ENCODE peak calls at places on chromosomes 2 and 18, in four cellular contexts. O is spleen, G is heart left ventricle, R is K562. H is an unnamed sample.

GRCh38 chr2:236113425-236113824 is 54.8 kb downstream of the GBX2 start:
- DNase-seq in G (no peak), O (peak), R (no peak), H (no peak)

GRCh38 chr2:9473985-9474360 is 378 bp upstream of the IAH1 start:
- DNase-seq in G (peak), R (no peak), O (peak), H (peak)

GRCh38 chr2:223735659-223736244 is 101.6 kb downstream of the AP1S3 start:
- DNase-seq in O (no peak), G (no peak), R (no peak), H (no peak)

GRCh38 chr2:45300026-45300750 is 290.9 kb upstream of the SIX2 start:
- DNase-seq in O (no peak), G (no peak), R (no peak), H (peak)

GRCh38 chr2:37417321-37417720 is 72.9 kb downstream of the QPCT start:
- DNase-seq in R (no peak), O (no peak), G (no peak), H (no peak)

GRCh38 chr2:20326163-20326780 is 24.4 kb downstream of the PUM2 start:
- DNase-seq in R (peak), G (no peak), O (no peak), H (peak)

GRCh38 chr2:128270306-128271185 is 48.1 kb downstream of the HS6ST1 start:
- DNase-seq in R (no peak), O (peak), G (peak), H (no peak)

GRCh38 chr18:54812885-54813284 is 15.4 kb upstream of the RAB27B start:
- DNase-seq in O (no peak), R (no peak), G (no peak), H (no peak)

GRCh38 chr2:110867078-110867477 is 134.7 kb downstream of the ACOXL start:
- DNase-seq in R (no peak), G (no peak), O (no peak), H (no peak)

GRCh38 chr2:38620282-38620977 is 17.7 kb upstream of the HNRNPLL start:
- DNase-seq in G (no peak), R (no peak), O (no peak), H (no peak)

GRCh38 chr2:69159988-69160387 is 147.0 kb downstream of the ANTXR1 start:
- DNase-seq in G (no peak), O (no peak), R (peak), H (no peak)

GRCh38 chr2:234245945-234246344 is 195.4 kb downstream of the SPP2 start:
- DNase-seq in G (no peak), R (no peak), O (no peak), H (no peak)

GRCh38 chr2:127674241-127675209 is 805 bp downstream of the LIMS2 start:
- DNase-seq in O (peak), G (peak), R (no peak), H (no peak)

GRCh38 chr2:72993147-72993546 is 75.8 kb downstream of the EMX1 start:
- DNase-seq in G (peak), R (peak), O (peak), H (peak)

GRCh38 chr18:62982600-62983251 is 267.4 kb downstream of the PHLPP1 start:
- DNase-seq in O (peak), G (peak), R (peak), H (peak)

GRCh38 chr2:3523551-3524041 is 4.3 kb upstream of the ADI1 start:
- DNase-seq in G (no peak), R (no peak), O (no peak), H (no peak)

GRCh38 chr2:171081649-171082111 is 79.0 kb downstream of the TLK1 start:
- DNase-seq in R (no peak), G (no peak), O (no peak), H (no peak)

GRCh38 chr2:180983468-180984388 is 3.3 kb downstream of the UBE2E3 start:
- DNase-seq in O (no peak), G (no peak), R (peak), H (peak)

GRCh38 chr2:44320832-44321231 is 40.5 kb downstream of the PREPL start:
- DNase-seq in G (no peak), R (no peak), O (no peak), H (no peak)

GRCh38 chr2:113240915-113241911 is 37.5 kb downstream of the PAX8 start:
- DNase-seq in O (no peak), G (no peak), R (peak), H (peak)

GRCh38 chr18:74616494-74616893 is 18.8 kb downstream of the ZNF407 start:
- DNase-seq in R (no peak), O (no peak), G (no peak), H (no peak)

GRCh38 chr2:190695739-190696138 is 46.9 kb downstream of the NAB1 start:
- DNase-seq in G (no peak), O (no peak), R (no peak), H (no peak)

GRCh38 chr2:181253438-181253837 is 203.7 kb upstream of the ITGA4 start:
- DNase-seq in R (no peak), O (no peak), G (no peak), H (no peak)

GRCh38 chr2:8656811-8657210 is 25.0 kb upstream of the ID2 start:
- DNase-seq in O (no peak), R (no peak), G (no peak), H (no peak)

GRCh38 chr2:156537147-156537546 is 101.0 kb downstream of the GPD2 start:
- DNase-seq in O (no peak), G (no peak), R (no peak), H (no peak)

GRCh38 chr18:61606068-61606660 is 272.9 kb downstream of the CDH20 start:
- DNase-seq in O (no peak), R (no peak), G (peak), H (peak)

GRCh38 chr2:128500136-128500800 is 181.6 kb upstream of the HS6ST1 start:
- DNase-seq in G (no peak), R (no peak), O (peak), H (no peak)

GRCh38 chr2:70475266-70475665 is 78.4 kb downstream of the TGFA start:
- DNase-seq in G (no peak), O (no peak), R (no peak), H (no peak)

GRCh38 chr2:235577404-235578330 is 83.8 kb downstream of the AGAP1 start:
- DNase-seq in R (no peak), G (peak), O (no peak), H (no peak)

GRCh38 chr2:223969856-223970255 is 12.6 kb downstream of the MRPL44 start:
- DNase-seq in G (no peak), O (no peak), R (no peak), H (no peak)

GRCh38 chr18:65725421-65726050 is 25.3 kb upstream of the CDH7 start:
- DNase-seq in O (no peak), R (peak), G (no peak), H (peak)

GRCh38 chr2:176687350-176687749 is 418.1 kb downstream of the MTX2 start:
- DNase-seq in G (no peak), O (no peak), R (no peak), H (no peak)

GRCh38 chr18:8615397-8616025 is 6.3 kb downstream of the RAB12 start:
- DNase-seq in G (no peak), R (peak), O (no peak), H (no peak)

GRCh38 chr2:223613017-223613950 is 11.1 kb upstream of the SCG2 start:
- DNase-seq in G (peak), O (no peak), R (peak), H (peak)

GRCh38 chr2:235793163-235793752 is 299.4 kb downstream of the AGAP1 start:
- DNase-seq in O (peak), G (no peak), R (peak), H (no peak)

GRCh38 chr2:215920244-215921100 is 92.9 kb downstream of the MREG start:
- DNase-seq in G (peak), O (no peak), R (peak), H (peak)
- TF ChIP-seq POLR2A in G (no peak), O (no peak), R (no peak), H (no peak)

DNA sequence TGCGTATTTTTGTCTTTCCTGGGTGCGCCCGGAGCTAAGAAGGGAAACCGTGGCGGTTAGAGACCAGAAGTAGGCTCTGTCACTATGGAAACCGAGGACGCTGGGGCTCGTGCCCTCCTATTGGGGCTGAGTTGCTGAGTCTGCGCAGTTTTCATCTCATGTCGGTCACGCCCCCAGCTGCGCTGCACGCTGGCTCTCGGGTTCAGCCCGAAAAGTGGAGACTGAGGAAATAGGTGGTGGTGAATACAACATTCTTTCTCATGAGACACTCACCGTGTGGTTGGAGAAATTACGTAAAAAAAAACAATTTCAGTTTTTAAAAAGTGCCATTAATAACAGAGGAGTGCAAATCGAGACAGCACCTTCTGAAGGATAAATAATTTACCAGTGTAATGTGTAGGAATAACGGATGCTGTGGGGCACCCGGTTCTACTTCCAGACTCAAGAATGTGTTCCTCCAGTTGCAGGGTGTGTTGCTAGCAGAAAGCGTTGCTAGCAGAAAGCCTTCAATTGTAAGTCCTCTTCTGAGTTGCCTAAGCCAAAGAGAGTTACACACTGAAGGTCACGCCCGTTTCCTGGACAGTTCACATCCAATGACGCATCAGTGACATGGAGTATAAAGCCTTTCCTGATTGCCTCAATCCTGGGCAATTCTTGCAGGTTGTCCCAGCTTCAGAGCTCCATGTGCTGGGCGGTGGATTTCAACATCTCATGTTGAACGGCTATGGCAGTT is 20.4 kb upstream of the CXXC1 start:
- DNase-seq in G (peak), R (peak), O (peak), H (peak)
- H3K27ac ChIP-seq in G (no peak), R (no peak), O (peak), H (no peak)

GRCh38 chr2:64919261-64919660 is 69.9 kb upstream of the SLC1A4 start:
- DNase-seq in G (no peak), R (no peak), O (no peak), H (no peak)

GRCh38 chr2:64922482-64923384 is 66.5 kb upstream of the SLC1A4 start:
- DNase-seq in O (no peak), R (no peak), G (no peak), H (no peak)

GRCh38 chr2:64923385-64923710 is 65.9 kb upstream of the SLC1A4 start:
- DNase-seq in G (no peak), R (no peak), O (no peak), H (no peak)

GRCh38 chr2:64929329-64929728 is 59.9 kb upstream of the SLC1A4 start:
- DNase-seq in O (no peak), G (no peak), R (no peak), H (no peak)

GRCh38 chr2:64924178-64924934 is 64.8 kb upstream of the SLC1A4 start:
- DNase-seq in O (no peak), R (no peak), G (no peak), H (no peak)
- TF ChIP-seq POLR2A in O (no peak), R (no peak), G (no peak), H (no peak)

GRCh38 chr18:56935531-56936040 is 211.3 kb upstream of the BOD1L2 start:
- DNase-seq in O (no peak), R (no peak), G (no peak), H (no peak)
- H3K27ac ChIP-seq in O (no peak), R (no peak), G (no peak), H (no peak)

GRCh38 chr2:158970522-158970855 is 2.0 kb downstream of the TANC1 start:
- DNase-seq in R (no peak), O (no peak), G (no peak), H (no peak)

GRCh38 chr2:158968396-158969161 is at the start of gene TANC1:
- DNase-seq in R (peak), G (peak), O (peak), H (peak)

GRCh38 chr2:158967731-158968395 is 577 bp upstream of the TANC1 start:
- DNase-seq in G (peak), O (no peak), R (no peak), H (peak)

GRCh38 chr2:158969162-158969716 is 799 bp downstream of the TANC1 start:
- DNase-seq in R (no peak), G (no peak), O (no peak), H (no peak)

GRCh38 chr2:158969717-158970521 is 1.5 kb downstream of the TANC1 start:
- DNase-seq in G (peak), O (no peak), R (no peak), H (peak)
- TF ChIP-seq POLR2A in G (no peak), O (no peak), R (no peak), H (no peak)

DNA sequence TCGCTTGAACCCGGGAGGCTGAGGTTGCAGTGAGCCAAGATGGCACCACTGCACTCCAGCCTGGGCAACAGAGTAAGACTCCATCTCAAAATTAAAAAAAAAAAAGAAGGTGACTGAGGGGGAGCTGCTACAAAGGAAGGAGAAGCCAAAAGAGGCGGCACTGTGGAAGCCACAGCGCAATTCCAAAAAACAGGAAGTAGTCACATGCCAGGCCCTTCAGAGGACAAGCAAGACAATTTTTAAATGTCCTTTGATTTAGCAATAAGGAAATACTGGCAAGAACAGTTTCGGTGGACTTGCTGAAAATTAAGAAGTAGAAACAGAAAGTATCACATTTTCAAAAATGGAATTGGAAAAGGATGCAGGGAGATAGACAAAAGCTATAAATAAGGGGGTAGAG is 122.8 kb downstream of the OSBPL1A start:
- DNase-seq in O (no peak), G (peak), R (no peak), H (peak)
- H3K27ac ChIP-seq in O (peak), G (peak), R (no peak), H (no peak)

GRCh38 chr18:5295981-5296705 is 617 bp upstream of the ZBTB14 start:
- DNase-seq in R (peak), G (peak), O (peak), H (peak)

GRCh38 chr18:5296706-5297320 is 1.3 kb upstream of the ZBTB14 start:
- DNase-seq in O (peak), G (peak), R (peak), H (peak)

GRCh38 chr18:5294113-5294617 is 1.4 kb downstream of the ZBTB14 start:
- DNase-seq in O (no peak), R (peak), G (no peak), H (peak)

GRCh38 chr18:5295231-5295920 is at the start of gene ZBTB14:
- DNase-seq in O (peak), G (peak), R (peak), H (peak)

DNA sequence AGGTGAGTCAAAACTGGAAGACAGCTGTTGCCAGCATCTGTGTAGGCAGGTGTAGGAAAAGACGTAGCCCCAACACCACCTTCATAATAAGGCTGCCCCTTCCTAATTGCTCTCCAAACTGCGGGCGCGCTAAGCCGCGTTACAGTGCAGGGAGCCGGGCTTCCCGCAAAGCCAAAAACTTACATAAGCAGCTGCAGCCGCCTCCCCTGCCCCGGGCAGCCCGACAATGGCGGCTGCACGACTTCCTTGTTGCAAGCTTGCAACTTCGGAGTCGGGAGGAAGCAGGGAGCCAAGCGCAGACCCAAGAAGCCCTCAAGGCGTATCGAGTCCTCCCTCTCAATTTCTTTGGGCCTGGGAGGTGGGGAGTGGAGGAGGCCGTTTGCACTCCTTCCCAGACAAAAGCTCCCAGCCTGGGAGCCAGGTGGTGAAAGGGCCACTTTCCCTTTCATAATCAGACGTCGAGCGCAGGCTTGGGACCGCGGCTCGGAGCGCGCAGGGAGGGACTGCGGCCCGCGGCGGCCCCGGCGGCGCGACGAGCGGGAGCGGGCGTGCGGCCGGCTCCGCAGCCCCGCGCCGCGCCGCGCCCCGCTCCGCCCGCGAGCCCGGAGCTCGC is 802 bp downstream of the ZBTB14 start:
- DNase-seq in O (peak), R (no peak), G (peak), H (peak)
- TF ChIP-seq POLR2A in O (peak), R (peak), G (no peak), H (no peak)

GRCh38 chr2:42927334-42928160 is 135.2 kb upstream of the HAAO start:
- DNase-seq in O (no peak), R (peak), G (peak), H (no peak)

GRCh38 chr2:42929985-42930581 is 137.7 kb upstream of the HAAO start:
- DNase-seq in R (no peak), G (no peak), O (no peak), H (no peak)

GRCh38 chr2:42928161-42928691 is 135.8 kb upstream of the HAAO start:
- DNase-seq in O (no peak), G (no peak), R (peak), H (peak)

GRCh38 chr2:42929577-42929984 is 137.2 kb upstream of the HAAO start:
- DNase-seq in O (no peak), G (no peak), R (no peak), H (no peak)

GRCh38 chr2:42928692-42929576 is 136.6 kb upstream of the HAAO start:
- DNase-seq in O (no peak), R (peak), G (no peak), H (no peak)
- H3K27ac ChIP-seq in O (peak), R (peak), G (peak), H (peak)